ENCODE peak calls at places on chromosomes 6 and 20, in five cellular contexts. One of them, this sample, is unnamed.

GRCh38 chr20:19799325-19799724 is 41.3 kb downstream of the RIN2 start:
- DNase-seq in pancreas: no peak
- DNase-seq in kidney tubule cell: no peak
- DNase-seq in ACHN: no peak
- DNase-seq in Caki2: no peak
- DNase-seq in this sample: no peak

GRCh38 chr20:54023406-54023805 is 47.0 kb downstream of the BCAS1 start:
- DNase-seq in pancreas: no peak
- DNase-seq in kidney tubule cell: no peak
- DNase-seq in ACHN: no peak
- DNase-seq in Caki2: no peak
- DNase-seq in this sample: no peak

GRCh38 chr6:41625442-41625841 is 12.8 kb upstream of the MDFI start:
- DNase-seq in pancreas: no peak
- DNase-seq in Caki2: no peak
- DNase-seq in kidney tubule cell: no peak
- DNase-seq in ACHN: no peak
- DNase-seq in this sample: no peak

GRCh38 chr6:25698631-25699030 is 46.6 kb downstream of the SCGN start:
- DNase-seq in kidney tubule cell: no peak
- DNase-seq in ACHN: no peak
- DNase-seq in pancreas: no peak
- DNase-seq in Caki2: no peak
- DNase-seq in this sample: no peak

GRCh38 chr6:165834613-165835259 is 171.7 kb upstream of the PDE10A start:
- DNase-seq in Caki2: no peak
- DNase-seq in kidney tubule cell: peak
- DNase-seq in pancreas: peak
- DNase-seq in ACHN: peak
- DNase-seq in this sample: peak

GRCh38 chr6:1993049-1993448 is 252.4 kb downstream of the GMDS start:
- DNase-seq in pancreas: no peak
- DNase-seq in Caki2: no peak
- DNase-seq in ACHN: no peak
- DNase-seq in kidney tubule cell: peak
- DNase-seq in this sample: peak

GRCh38 chr6:141562181-141562800 is 570.4 kb upstream of the GJE1 start:
- DNase-seq in Caki2: peak
- DNase-seq in pancreas: no peak
- DNase-seq in ACHN: peak
- DNase-seq in kidney tubule cell: peak
- DNase-seq in this sample: no peak

GRCh38 chr20:3233991-3234498 is 4.9 kb downstream of the SLC4A11 start:
- DNase-seq in ACHN: no peak
- DNase-seq in kidney tubule cell: no peak
- DNase-seq in Caki2: no peak
- DNase-seq in pancreas: no peak
- DNase-seq in this sample: no peak

GRCh38 chr6:10749734-10750133 is 2.1 kb downstream of the TMEM14B start:
- DNase-seq in kidney tubule cell: no peak
- DNase-seq in pancreas: no peak
- DNase-seq in ACHN: no peak
- DNase-seq in Caki2: no peak
- DNase-seq in this sample: no peak

GRCh38 chr6:109002100-109002697 is 92.4 kb downstream of the SESN1 start:
- DNase-seq in pancreas: no peak
- DNase-seq in ACHN: no peak
- DNase-seq in kidney tubule cell: no peak
- DNase-seq in Caki2: no peak
- DNase-seq in this sample: no peak

GRCh38 chr20:42179768-42180167 is 561.6 kb upstream of the CHD6 start:
- DNase-seq in pancreas: no peak
- DNase-seq in Caki2: peak
- DNase-seq in kidney tubule cell: peak
- DNase-seq in ACHN: peak
- DNase-seq in this sample: no peak

GRCh38 chr20:3839328-3839727 is 7.3 kb upstream of the MAVS start:
- DNase-seq in kidney tubule cell: no peak
- DNase-seq in ACHN: no peak
- DNase-seq in Caki2: no peak
- DNase-seq in pancreas: no peak
- DNase-seq in this sample: no peak